ENCODE peak calls at places on chromosomes 5 and 9, in four cellular contexts. One of them, this sample, is unnamed.

GRCh38 chr5:132561601-132562000 is 4.8 kb downstream of the RAD50 start:
- DNase-seq in A673: no peak
- DNase-seq in CD8-positive, alpha-beta memory T cell: no peak
- DNase-seq in CD8-positive, alpha-beta T cell: peak; percentile 29
- DNase-seq in this sample: no peak

GRCh38 chr9:69949396-69949795 is 94.3 kb upstream of the MAMDC2 start:
- DNase-seq in CD8-positive, alpha-beta T cell: no peak
- DNase-seq in CD8-positive, alpha-beta memory T cell: no peak
- DNase-seq in A673: no peak
- DNase-seq in this sample: no peak

GRCh38 chr9:126499911-126500599 is 113.7 kb upstream of the LMX1B start:
- DNase-seq in CD8-positive, alpha-beta memory T cell: no peak
- DNase-seq in A673: no peak
- DNase-seq in CD8-positive, alpha-beta T cell: no peak
- DNase-seq in this sample: no peak

GRCh38 chr5:179763215-179763945 is 30.4 kb upstream of the LTC4S start:
- DNase-seq in A673: peak; percentile 75
- DNase-seq in CD8-positive, alpha-beta memory T cell: peak; percentile 23
- DNase-seq in CD8-positive, alpha-beta T cell: peak; percentile 59
- DNase-seq in this sample: peak; percentile 50

GRCh38 chr5:101271416-101271815 is 368.3 kb upstream of the ST8SIA4 start:
- DNase-seq in CD8-positive, alpha-beta T cell: no peak
- DNase-seq in A673: no peak
- DNase-seq in CD8-positive, alpha-beta memory T cell: no peak
- DNase-seq in this sample: no peak

GRCh38 chr5:168357881-168358280 is 66.4 kb downstream of the WWC1 start:
- DNase-seq in A673: no peak
- DNase-seq in CD8-positive, alpha-beta T cell: no peak
- DNase-seq in CD8-positive, alpha-beta memory T cell: no peak
- DNase-seq in this sample: no peak

GRCh38 chr5:15003511-15003920 is 131.9 kb upstream of the ANKH start:
- DNase-seq in A673: peak; percentile 79
- DNase-seq in CD8-positive, alpha-beta memory T cell: peak; percentile 36
- DNase-seq in CD8-positive, alpha-beta T cell: peak; percentile 53
- DNase-seq in this sample: peak; percentile 48

GRCh38 chr5:157744055-157745011 is 821 bp downstream of the LSM11 start:
- DNase-seq in CD8-positive, alpha-beta T cell: no peak
- DNase-seq in CD8-positive, alpha-beta memory T cell: no peak
- DNase-seq in A673: no peak
- DNase-seq in this sample: peak; percentile 23

GRCh38 chr5:65076251-65076869 is 307.6 kb downstream of the CWC27 start:
- DNase-seq in CD8-positive, alpha-beta T cell: peak; percentile 59
- DNase-seq in A673: peak; percentile 95
- DNase-seq in CD8-positive, alpha-beta memory T cell: no peak
- DNase-seq in this sample: peak; percentile 23

GRCh38 chr9:81671880-81672280 is 17.5 kb downstream of the TLE1 start:
- DNase-seq in CD8-positive, alpha-beta memory T cell: no peak
- DNase-seq in CD8-positive, alpha-beta T cell: no peak
- DNase-seq in A673: no peak
- DNase-seq in this sample: peak; percentile 87

GRCh38 chr5:153965102-153965645 is 73.5 kb downstream of the FAM114A2 start:
- DNase-seq in CD8-positive, alpha-beta memory T cell: peak; percentile 18
- DNase-seq in CD8-positive, alpha-beta T cell: no peak
- DNase-seq in A673: peak; percentile 69
- DNase-seq in this sample: no peak

GRCh38 chr9:36833954-36834353 is 200.1 kb downstream of the PAX5 start:
- DNase-seq in A673: no peak
- DNase-seq in CD8-positive, alpha-beta memory T cell: no peak
- DNase-seq in CD8-positive, alpha-beta T cell: no peak
- DNase-seq in this sample: no peak

GRCh38 chr9:4116091-4116581 is 183.7 kb downstream of the GLIS3 start:
- DNase-seq in CD8-positive, alpha-beta T cell: no peak
- DNase-seq in CD8-positive, alpha-beta memory T cell: no peak
- DNase-seq in A673: no peak
- DNase-seq in this sample: no peak

GRCh38 chr9:125568616-125569015 is 138.4 kb downstream of the MAPKAP1 start:
- DNase-seq in CD8-positive, alpha-beta memory T cell: no peak
- DNase-seq in CD8-positive, alpha-beta T cell: no peak
- DNase-seq in A673: no peak
- DNase-seq in this sample: no peak

GRCh38 chr5:167339205-167339604 is 952.2 kb upstream of the WWC1 start:
- DNase-seq in A673: peak; percentile 36
- DNase-seq in CD8-positive, alpha-beta T cell: no peak
- DNase-seq in CD8-positive, alpha-beta memory T cell: no peak
- DNase-seq in this sample: no peak

GRCh38 chr5:109692011-109692410 is 2.3 kb downstream of the MAN2A1 start:
- DNase-seq in CD8-positive, alpha-beta memory T cell: no peak
- DNase-seq in A673: no peak
- DNase-seq in CD8-positive, alpha-beta T cell: no peak
- DNase-seq in this sample: no peak
- H3K4me1 ChIP-seq in CD8-positive, alpha-beta memory T cell: peaks cover 50% of the 10 kb centered on the region
- H3K4me1 ChIP-seq in A673: peaks cover 44% of the 10 kb centered on the region
- H3K4me1 ChIP-seq in CD8-positive, alpha-beta T cell: peaks cover 53% of the 10 kb centered on the region
- H3K4me1 ChIP-seq in this sample: peaks cover 62% of the 10 kb centered on the region

DNA sequence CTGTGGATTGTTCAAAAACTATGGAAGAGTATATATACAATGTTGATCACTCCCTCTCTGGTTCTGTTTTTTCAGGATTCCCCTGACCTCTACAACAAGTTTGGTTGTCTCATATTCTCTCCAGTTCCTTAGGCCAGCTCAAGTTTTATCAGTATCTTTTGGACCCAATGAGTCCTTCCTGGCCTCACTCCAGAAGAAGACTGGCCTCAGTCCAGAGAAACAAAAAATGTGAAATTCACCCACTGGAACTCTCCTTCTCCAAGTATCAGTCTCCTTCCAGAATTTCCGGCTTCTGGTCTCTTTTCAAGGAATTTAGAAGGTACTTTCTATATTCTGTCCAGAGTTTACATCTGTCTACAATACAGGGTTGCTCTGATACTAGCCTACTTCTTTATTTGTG is 537.8 kb upstream of the FTMT start:
- DNase-seq in A673: no peak
- DNase-seq in CD8-positive, alpha-beta T cell: no peak
- DNase-seq in CD8-positive, alpha-beta memory T cell: no peak
- DNase-seq in this sample: no peak
- H3K27ac ChIP-seq in A673: no peak overlapping the region
- H3K27ac ChIP-seq in CD8-positive, alpha-beta T cell: no peak overlapping the region
- H3K27ac ChIP-seq in CD8-positive, alpha-beta memory T cell: no peak overlapping the region
- H3K27ac ChIP-seq in this sample: no peak overlapping the region

GRCh38 chr9:114006931-114007691 is 71.0 kb downstream of the AMBP start:
- DNase-seq in CD8-positive, alpha-beta memory T cell: no peak
- DNase-seq in A673: no peak
- DNase-seq in CD8-positive, alpha-beta T cell: no peak
- DNase-seq in this sample: no peak
- H3K4me3 ChIP-seq in CD8-positive, alpha-beta memory T cell: no peak overlapping the region
- H3K4me3 ChIP-seq in A673: no peak overlapping the region
- H3K4me3 ChIP-seq in CD8-positive, alpha-beta T cell: no peak overlapping the region
- H3K4me3 ChIP-seq in this sample: no peak overlapping the region

DNA sequence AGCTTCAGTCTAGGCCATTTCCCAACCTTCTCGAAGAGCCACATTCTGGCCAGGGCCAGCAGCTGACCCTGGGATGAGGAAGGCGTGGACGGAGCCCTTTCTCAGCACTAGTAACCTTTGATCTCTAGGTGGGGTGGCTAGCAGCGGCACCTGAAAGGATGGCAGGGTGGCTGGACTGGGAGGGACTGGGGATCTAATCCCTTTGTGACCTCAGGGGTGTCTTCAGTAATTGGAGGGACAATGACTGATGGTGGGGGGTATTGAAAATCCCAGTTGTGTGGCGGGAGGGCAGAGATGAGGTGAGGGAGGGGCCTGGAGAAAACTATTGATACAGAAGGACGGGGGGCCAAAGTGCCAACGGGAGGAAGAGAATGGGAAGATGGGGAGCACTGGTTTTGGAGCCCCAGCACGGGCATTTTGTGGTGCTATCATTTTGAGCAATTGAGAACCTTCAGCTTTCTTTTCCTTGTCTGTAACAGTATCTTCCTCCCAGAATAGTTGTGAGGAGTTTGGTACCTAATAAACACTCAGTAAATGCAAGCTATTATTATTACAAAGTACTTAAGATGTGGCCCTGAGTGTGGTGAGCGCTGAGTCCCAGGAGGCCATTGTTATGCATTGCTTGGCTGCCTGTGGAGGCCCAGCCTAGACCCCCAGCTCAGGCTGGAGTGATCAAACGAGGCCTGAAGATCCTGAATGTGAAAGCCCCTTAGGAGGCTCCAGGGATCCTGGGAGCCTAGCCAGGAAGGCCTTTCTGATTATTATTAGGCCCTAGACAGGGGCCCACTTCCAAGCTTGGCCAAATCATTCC is 37.3 kb upstream of the UBE2D2 start:
- DNase-seq in CD8-positive, alpha-beta memory T cell: no peak
- DNase-seq in A673: no peak
- DNase-seq in CD8-positive, alpha-beta T cell: no peak
- DNase-seq in this sample: no peak
- H3K4me1 ChIP-seq in CD8-positive, alpha-beta memory T cell: no peaks in the 10 kb centered on the region
- H3K4me1 ChIP-seq in A673: no peaks in the 10 kb centered on the region
- H3K4me1 ChIP-seq in CD8-positive, alpha-beta T cell: no peaks in the 10 kb centered on the region
- H3K4me1 ChIP-seq in this sample: no peaks in the 10 kb centered on the region

GRCh38 chr5:43855418-43855817 is 252.4 kb downstream of the NNT start:
- DNase-seq in CD8-positive, alpha-beta memory T cell: no peak
- DNase-seq in CD8-positive, alpha-beta T cell: no peak
- DNase-seq in A673: no peak
- DNase-seq in this sample: no peak

GRCh38 chr5:43854697-43855292 is 251.8 kb downstream of the NNT start:
- DNase-seq in CD8-positive, alpha-beta T cell: no peak
- DNase-seq in A673: peak; percentile 2
- DNase-seq in CD8-positive, alpha-beta memory T cell: no peak
- DNase-seq in this sample: no peak

GRCh38 chr5:43851741-43852140 is 248.8 kb downstream of the NNT start:
- DNase-seq in CD8-positive, alpha-beta memory T cell: no peak
- DNase-seq in A673: peak; percentile 2
- DNase-seq in CD8-positive, alpha-beta T cell: no peak
- DNase-seq in this sample: no peak

DNA sequence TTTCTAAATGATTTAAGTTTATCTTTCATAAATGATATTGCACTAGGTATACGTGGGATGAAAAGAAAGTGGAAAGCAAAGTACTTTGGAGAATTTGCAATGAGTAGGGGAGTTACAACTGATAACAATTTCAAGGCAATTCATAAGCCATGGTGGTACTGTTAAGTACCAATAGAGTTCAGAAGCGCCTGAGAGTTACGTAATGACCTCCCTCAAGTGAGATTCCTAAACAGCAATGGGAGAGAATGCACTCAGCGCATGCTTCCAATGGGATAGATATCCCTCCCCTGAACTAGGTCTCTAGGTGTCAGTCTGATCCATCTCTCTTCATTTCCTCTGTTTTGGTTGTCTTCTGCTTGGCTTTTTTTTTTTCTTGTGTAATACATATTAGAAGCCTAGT is 249.3 kb downstream of the NNT start:
- DNase-seq in CD8-positive, alpha-beta T cell: no peak
- DNase-seq in A673: no peak
- DNase-seq in CD8-positive, alpha-beta memory T cell: no peak
- DNase-seq in this sample: no peak
- H3K27ac ChIP-seq in CD8-positive, alpha-beta T cell: no peak overlapping the region
- H3K27ac ChIP-seq in A673: no peak overlapping the region
- H3K27ac ChIP-seq in CD8-positive, alpha-beta memory T cell: no peak overlapping the region
- H3K27ac ChIP-seq in this sample: no peak overlapping the region

GRCh38 chr5:181133083-181133482 is 2.1 kb upstream of the OR2V1 start:
- DNase-seq in A673: no peak
- DNase-seq in CD8-positive, alpha-beta memory T cell: no peak
- DNase-seq in CD8-positive, alpha-beta T cell: no peak
- DNase-seq in this sample: no peak

GRCh38 chr5:181131514-181131913 is 545 bp upstream of the OR2V1 start:
- DNase-seq in A673: no peak
- DNase-seq in CD8-positive, alpha-beta T cell: no peak
- DNase-seq in CD8-positive, alpha-beta memory T cell: no peak
- DNase-seq in this sample: no peak

GRCh38 chr5:181136361-181136955 is 5.5 kb upstream of the OR2V1 start:
- DNase-seq in A673: no peak
- DNase-seq in CD8-positive, alpha-beta T cell: no peak
- DNase-seq in CD8-positive, alpha-beta memory T cell: no peak
- DNase-seq in this sample: no peak

GRCh38 chr5:181134259-181134658 is 3.3 kb upstream of the OR2V1 start:
- DNase-seq in CD8-positive, alpha-beta memory T cell: no peak
- DNase-seq in CD8-positive, alpha-beta T cell: no peak
- DNase-seq in A673: no peak
- DNase-seq in this sample: no peak

DNA sequence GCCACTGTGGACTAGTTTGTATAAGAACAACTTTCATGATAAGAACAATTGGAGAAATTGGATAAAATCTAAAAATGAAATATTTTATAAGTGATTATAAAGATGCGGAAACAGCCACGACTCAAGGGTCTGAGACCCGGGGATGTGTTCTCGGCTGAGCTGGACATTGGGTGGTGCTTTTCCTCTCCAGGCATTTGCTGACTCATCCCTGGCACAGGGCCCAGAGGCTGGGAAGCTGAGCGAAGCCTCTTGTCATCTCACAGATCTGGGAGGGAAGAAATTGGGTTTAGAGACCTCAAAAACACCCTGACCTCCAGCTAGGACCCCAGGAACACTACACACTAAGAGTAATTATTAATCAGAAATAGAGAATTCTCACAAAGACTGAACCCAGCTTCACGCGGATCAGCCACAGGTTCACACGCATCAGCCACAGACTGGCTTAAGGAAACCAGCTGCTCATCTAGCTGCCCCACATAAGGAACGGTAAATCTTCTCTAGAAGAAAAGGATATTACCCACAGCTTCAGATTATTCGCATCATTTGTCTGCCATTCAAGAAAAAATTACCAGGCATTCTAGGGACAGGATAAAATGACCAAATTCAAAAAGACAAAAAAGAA is 2.8 kb upstream of the OR2V1 start:
- DNase-seq in A673: peak; percentile 24
- DNase-seq in CD8-positive, alpha-beta memory T cell: no peak
- DNase-seq in CD8-positive, alpha-beta T cell: no peak
- DNase-seq in this sample: peak; percentile 80
- H3K4me3 ChIP-seq in A673: no peak overlapping the region
- H3K4me3 ChIP-seq in CD8-positive, alpha-beta memory T cell: no peak overlapping the region
- H3K4me3 ChIP-seq in CD8-positive, alpha-beta T cell: no peak overlapping the region
- H3K4me3 ChIP-seq in this sample: no peak overlapping the region

GRCh38 chr5:88275574-88275973 is 6.9 kb upstream of the TMEM161B start:
- DNase-seq in CD8-positive, alpha-beta memory T cell: no peak
- DNase-seq in CD8-positive, alpha-beta T cell: no peak
- DNase-seq in A673: no peak
- DNase-seq in this sample: no peak

GRCh38 chr5:88281322-88281721 is 12.7 kb upstream of the TMEM161B start:
- DNase-seq in CD8-positive, alpha-beta memory T cell: no peak
- DNase-seq in CD8-positive, alpha-beta T cell: no peak
- DNase-seq in A673: peak; percentile 6
- DNase-seq in this sample: no peak

GRCh38 chr5:88279584-88279983 is 10.9 kb upstream of the TMEM161B start:
- DNase-seq in A673: peak; percentile 1
- DNase-seq in CD8-positive, alpha-beta memory T cell: no peak
- DNase-seq in CD8-positive, alpha-beta T cell: no peak
- DNase-seq in this sample: no peak

DNA sequence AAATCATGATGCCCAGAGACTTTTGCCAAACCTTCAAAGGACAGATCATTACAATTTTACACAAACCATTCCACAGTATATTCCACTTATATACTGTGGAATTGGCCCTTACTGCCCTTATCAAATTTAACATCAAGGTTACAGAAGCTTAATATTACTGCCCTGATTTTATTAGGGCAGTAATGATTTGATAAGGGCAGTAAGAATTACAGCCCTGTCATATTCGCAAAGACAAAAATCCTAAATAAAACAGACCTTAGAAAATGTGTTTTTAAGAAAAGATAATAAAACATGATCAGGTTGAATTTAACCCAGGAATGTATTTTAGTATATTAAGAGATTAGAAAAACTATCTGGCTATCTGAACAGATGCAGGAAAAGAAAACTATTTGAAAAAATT is 7.7 kb upstream of the TMEM161B start:
- DNase-seq in CD8-positive, alpha-beta T cell: no peak
- DNase-seq in A673: no peak
- DNase-seq in CD8-positive, alpha-beta memory T cell: no peak
- DNase-seq in this sample: no peak
- H3K4me1 ChIP-seq in CD8-positive, alpha-beta T cell: no peaks in the 10 kb centered on the region
- H3K4me1 ChIP-seq in A673: no peaks in the 10 kb centered on the region
- H3K4me1 ChIP-seq in CD8-positive, alpha-beta memory T cell: no peaks in the 10 kb centered on the region
- H3K4me1 ChIP-seq in this sample: peaks cover 3% of the 10 kb centered on the region

GRCh38 chr9:72577212-72577753 is 55.9 kb downstream of the TMC1 start:
- DNase-seq in A673: peak; percentile 88
- DNase-seq in CD8-positive, alpha-beta memory T cell: no peak
- DNase-seq in CD8-positive, alpha-beta T cell: no peak
- DNase-seq in this sample: no peak
- H3K27ac ChIP-seq in A673: peak overlapping the region; percentile 79
- H3K27ac ChIP-seq in CD8-positive, alpha-beta memory T cell: no peak overlapping the region
- H3K27ac ChIP-seq in CD8-positive, alpha-beta T cell: no peak overlapping the region
- H3K27ac ChIP-seq in this sample: peak overlapping the region; percentile 85